ENCODE peak calls at places on chromosomes 4 and X, in six cellular contexts. P, S, K, E, J and H are unnamed samples.

GRCh38 chr4:187840814-187841213 is 154.8 kb upstream of the ZFP42 start:
- DNase-seq in E (no peak), P (no peak), K (no peak), J (no peak), S (no peak), H (no peak)

GRCh38 chr4:82758701-82759685 is 39.6 kb downstream of the SCD5 start:
- DNase-seq in J (no peak), S (no peak), K (no peak), E (no peak), P (no peak), H (no peak)

GRCh38 chr4:78923459-78924312 is 15.6 kb downstream of the PAQR3 start:
- DNase-seq in E (no peak), P (no peak), S (no peak), J (no peak), K (no peak), H (no peak)

GRCh38 chr4:15786743-15787142 is 8.6 kb downstream of the CD38 start:
- DNase-seq in E (no peak), S (no peak), P (no peak), J (no peak), K (no peak), H (no peak)

GRCh38 chr4:172675232-172675631 is 493.4 kb upstream of the GALNT7 start:
- DNase-seq in J (no peak), P (no peak), E (no peak), K (no peak), S (no peak), H (no peak)

GRCh38 chrX:40617566-40617965 is 5.7 kb upstream of the MPC1L start:
- DNase-seq in K (no peak), E (no peak), P (no peak), J (no peak), S (no peak), H (no peak)

GRCh38 chr4:168621806-168622589 is 125.1 kb downstream of the PALLD start:
- DNase-seq in E (no peak), S (no peak), K (peak; percentile 33), J (no peak), P (no peak), H (no peak)

GRCh38 chr4:54382623-54383022 is 153.5 kb downstream of the PDGFRA start:
- DNase-seq in P (no peak), S (no peak), E (no peak), K (no peak), J (peak; percentile 8), H (no peak)

GRCh38 chr4:107719211-107719926 is 665 bp downstream of the PAPSS1 start:
- DNase-seq in E (no peak), S (no peak), J (peak; percentile 34), K (peak; percentile 28), P (peak; percentile 48), H (peak; percentile 35)

GRCh38 chr4:8703857-8704495 is 111.4 kb downstream of the CPZ start:
- DNase-seq in P (no peak), E (no peak), S (no peak), K (no peak), J (no peak), H (no peak)

GRCh38 chr4:148634476-148634875 is 192.3 kb upstream of the NR3C2 start:
- DNase-seq in S (no peak), P (no peak), J (no peak), E (no peak), K (no peak), H (no peak)

GRCh38 chrX:140425712-140426395 is 79.0 kb downstream of the SOX3 start:
- DNase-seq in S (no peak), K (no peak), J (no peak), P (no peak), E (no peak), H (no peak)

GRCh38 chr4:139300431-139301142 is 718 bp upstream of the NAA15 start:
- DNase-seq in P (no peak), S (no peak), J (peak; percentile 65), K (no peak), E (no peak), H (no peak)

GRCh38 chr4:183906486-183906735 is 1.3 kb downstream of the STOX2 start:
- DNase-seq in K (no peak), J (no peak), E (no peak), S (no peak), P (no peak), H (no peak)

GRCh38 chr4:149291463-149291862 is 524.2 kb downstream of the IQCM start:
- DNase-seq in E (peak; percentile 32), S (no peak), J (no peak), P (no peak), K (peak; percentile 28), H (no peak)

GRCh38 chrX:74902806-74903205 is 22.4 kb downstream of the NEXMIF start:
- DNase-seq in E (no peak), K (no peak), P (no peak), S (no peak), J (no peak), H (no peak)

GRCh38 chr4:2256781-2257191 is 5.1 kb downstream of the MXD4 start:
- DNase-seq in P (no peak), E (peak; percentile 50), S (no peak), J (no peak), K (no peak), H (no peak)

GRCh38 chr4:37816006-37816405 is 10.5 kb upstream of the PGM2 start:
- DNase-seq in J (no peak), E (no peak), K (no peak), P (no peak), S (peak; percentile 39), H (peak; percentile 1)

GRCh38 chr4:107691378-107691777 is 28.7 kb downstream of the PAPSS1 start:
- DNase-seq in K (no peak), E (no peak), P (no peak), J (no peak), S (no peak), H (no peak)

GRCh38 chr4:87785858-87786509 is 13.4 kb upstream of the IBSP start:
- DNase-seq in E (no peak), K (no peak), P (no peak), S (no peak), J (peak; percentile 37), H (no peak)

GRCh38 chr4:1855334-1856070 is 454 bp downstream of the LETM1 start:
- DNase-seq in P (peak; percentile 23), J (peak; percentile 42), E (no peak), K (no peak), S (peak; percentile 20), H (no peak)